ENCODE peak calls at places on chromosomes 12 and 14, in six cellular contexts. O is body of pancreas, Q is colonic mucosa, N is esophagus squamous epithelium, K is A549, U is cardiac muscle cell. R is an unnamed sample. For H3K4me1, the result is how much of the 10 kb centered on the place peaks cover.

GRCh38 chr14:30223385-30223785 is 295.7 kb upstream of the PRKD1 start:
- DNase-seq in O (peak), Q (peak), N (no peak), K (peak), U (no peak), R (peak)

GRCh38 chr14:77151918-77152588 is 10.5 kb upstream of the ZDHHC22 start:
- DNase-seq in O (no peak), Q (no peak), N (no peak), K (peak), U (no peak), R (no peak)

GRCh38 chr12:107320031-107320928 is 226.9 kb upstream of the CRY1 start:
- DNase-seq in O (peak), Q (peak), N (no peak), K (peak), U (peak), R (no peak)

GRCh38 chr12:57215668-57216013 is 953 bp upstream of the NXPH4 start:
- DNase-seq in O (no peak), Q (no peak), N (no peak), K (no peak), U (no peak), R (no peak)

GRCh38 chr14:92507174-92507768 is 6.3 kb upstream of the RIN3 start:
- DNase-seq in O (peak), Q (peak), N (no peak), K (no peak), U (no peak), R (peak)

GRCh38 chr14:67580336-67581230 is 19.5 kb downstream of the PIGH start:
- DNase-seq in O (no peak), Q (no peak), N (no peak), K (no peak), U (no peak), R (no peak)

GRCh38 chr14:21997300-21997699 is 323.7 kb upstream of the OR4E1 start:
- DNase-seq in O (no peak), Q (no peak), N (no peak), K (no peak), U (peak), R (no peak)

GRCh38 chr12:93223440-93224426 is 154.0 kb upstream of the NUDT4 start:
- DNase-seq in O (no peak), Q (peak), N (no peak), K (no peak), U (no peak), R (no peak)

GRCh38 chr14:90491868-90492560 is 95.2 kb downstream of the CALM1 start:
- DNase-seq in O (no peak), Q (no peak), N (no peak), K (no peak), U (no peak), R (no peak)

GRCh38 chr12:54549774-54550451 is 512 bp downstream of the PDE1B start:
- DNase-seq in O (peak), Q (no peak), N (no peak), K (no peak), U (no peak), R (peak)

GRCh38 chr12:94168041-94168440 is 19.7 kb downstream of the PLXNC1 start:
- DNase-seq in O (no peak), Q (no peak), N (no peak), K (no peak), U (no peak), R (no peak)

GRCh38 chr12:93634416-93634815 is 42.8 kb upstream of the CRADD start:
- DNase-seq in O (no peak), Q (no peak), N (no peak), K (no peak), U (no peak), R (no peak)

GRCh38 chr14:35399083-35399807 is 5.3 kb downstream of the NFKBIA start:
- DNase-seq in O (no peak), Q (no peak), N (no peak), K (no peak), U (no peak), R (no peak)

GRCh38 chr14:77213657-77214016 is 32.0 kb downstream of the TMEM63C start:
- DNase-seq in O (no peak), Q (no peak), N (no peak), K (no peak), U (no peak), R (no peak)

GRCh38 chr12:96208346-96208745 is 14.2 kb downstream of the ELK3 start:
- DNase-seq in O (no peak), Q (no peak), N (no peak), K (no peak), U (no peak), R (no peak)

GRCh38 chr12:88052686-88053085 is 23.5 kb upstream of the C12orf50 start:
- DNase-seq in O (peak), Q (peak), N (no peak), K (no peak), U (peak), R (no peak)

GRCh38 chr14:65438266-65438933 is 25.9 kb downstream of the FUT8 start:
- DNase-seq in O (no peak), Q (no peak), N (no peak), K (no peak), U (no peak), R (no peak)

GRCh38 chr14:68147331-68147730 is 327.8 kb downstream of the RAD51B start:
- DNase-seq in O (no peak), Q (no peak), N (no peak), K (no peak), U (no peak), R (no peak)

GRCh38 chr12:131122631-131123030 is 168.9 kb downstream of the ADGRD1 start:
- DNase-seq in O (no peak), Q (no peak), N (no peak), K (no peak), U (no peak), R (peak)

GRCh38 chr12:48165089-48166031 is 8.0 kb upstream of the ASB8 start:
- DNase-seq in O (no peak), Q (peak), N (no peak), K (peak), U (peak), R (no peak)

GRCh38 chr12:49553512-49554088 is 14.3 kb downstream of the MCRS1 start:
- DNase-seq in O (no peak), Q (no peak), N (no peak), K (peak), U (no peak), R (no peak)

GRCh38 chr12:105843989-105844768 is 294.6 kb downstream of the NUAK1 start:
- DNase-seq in O (no peak), Q (no peak), N (no peak), K (no peak), U (no peak), R (peak)

GRCh38 chr12:78120866-78121590 is 290.3 kb downstream of the NAV3 start:
- DNase-seq in O (no peak), Q (no peak), N (no peak), K (peak), U (no peak), R (no peak)

GRCh38 chr14:31070431-31070830 is 44.3 kb upstream of the STRN3 start:
- DNase-seq in O (no peak), Q (no peak), N (no peak), K (no peak), U (no peak), R (no peak)

GRCh38 chr14:104684449-104684821 is 5.0 kb upstream of the INF2 start:
- DNase-seq in O (no peak), Q (no peak), N (no peak), K (no peak), U (no peak), R (no peak)

GRCh38 chr14:68526420-68527105 is 266.3 kb downstream of the ZFP36L1 start:
- DNase-seq in O (peak), Q (no peak), N (no peak), K (no peak), U (no peak), R (no peak)

GRCh38 chr12:77435446-77436091 is 370.2 kb upstream of the E2F7 start:
- DNase-seq in O (no peak), Q (no peak), N (no peak), K (no peak), U (peak), R (no peak)

GRCh38 chr12:131132118-131132892 is 178.6 kb downstream of the ADGRD1 start:
- DNase-seq in O (peak), Q (peak), N (no peak), K (peak), U (peak), R (peak)

GRCh38 chr12:127455347-127456265 is 811.4 kb upstream of the TMEM132C start:
- DNase-seq in O (no peak), Q (no peak), N (no peak), K (no peak), U (peak), R (no peak)
- H3K4me3 ChIP-seq in O (no peak), Q (no peak), N (peak), K (no peak), U (peak), R (peak)

DNA sequence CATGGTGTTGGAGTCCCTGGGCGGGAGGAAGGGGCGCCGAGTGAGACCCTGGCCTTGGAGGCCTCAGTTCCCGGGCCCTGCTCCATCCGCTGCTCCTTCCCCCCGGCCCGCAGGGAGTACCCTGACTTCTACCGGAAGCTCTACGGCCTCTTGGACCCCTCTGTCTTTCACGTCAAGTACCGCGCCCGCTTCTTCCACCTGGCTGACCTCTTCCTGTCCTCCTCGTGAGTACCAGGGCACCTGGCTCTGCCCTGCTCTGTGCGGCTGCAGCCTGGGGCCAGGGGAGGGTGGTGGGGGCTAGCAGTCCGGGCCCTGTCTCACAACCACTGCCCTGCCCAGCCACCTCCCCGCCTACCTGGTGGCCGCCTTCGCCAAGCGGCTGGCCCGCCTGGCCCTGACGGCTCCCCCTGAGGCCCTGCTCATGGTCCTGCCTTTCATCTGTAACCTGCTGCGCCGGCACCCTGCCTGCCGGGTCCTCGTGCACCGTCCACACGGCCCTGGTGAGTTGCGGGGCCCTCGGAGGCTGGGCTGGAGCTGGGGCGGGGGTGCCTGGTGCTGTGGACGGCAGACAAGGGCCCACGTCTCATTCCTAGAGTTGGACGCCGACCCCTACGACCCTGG is 7.0 kb downstream of the NOC4L start:
- DNase-seq in O (no peak), Q (no peak), N (no peak), K (no peak), U (no peak), R (no peak)
- TF ChIP-seq CTCF in O (no peak), Q (no peak), N (no peak), K (no peak), U (no peak), R (no peak)

GRCh38 chr12:2864198-2864597 is 7.4 kb upstream of the TEX52 start:
- DNase-seq in O (no peak), Q (no peak), N (no peak), K (no peak), U (no peak), R (no peak)
- H3K4me1 ChIP-seq in O (under half), Q (under half), N (under half), K (under half), U (under half), R (under half)

GRCh38 chr14:23071975-23072539 is 14.7 kb upstream of the CDH24 start:
- DNase-seq in O (no peak), Q (peak), N (no peak), K (no peak), U (peak), R (no peak)
- H3K4me3 ChIP-seq in O (no peak), Q (no peak), N (peak), K (no peak), U (peak), R (no peak)

R was measured in sigmoid colon.